ENCODE peak calls at places on chromosomes 5 and 9, in eight cellular contexts. D, E, H, P, V, Z, I and L are unnamed samples.

GRCh38 chr5:32092938-32093812 is 80.9 kb downstream of the GOLPH3 start:
- DNase-seq in Z (peak; percentile 86), D (peak; percentile 61), V (no peak), I (peak; percentile 96), H (peak; percentile 62), P (peak; percentile 64), E (peak; percentile 81), L (peak; percentile 31)

GRCh38 chr9:136022731-136023400 is 61.7 kb upstream of the UBAC1 start:
- DNase-seq in P (no peak), V (no peak), D (no peak), Z (no peak), I (no peak), H (peak; percentile 8), E (no peak), L (no peak)

GRCh38 chr9:30310711-30311110 is 2073.7 kb upstream of the ACO1 start:
- DNase-seq in P (no peak), E (no peak), Z (no peak), I (no peak), V (no peak), D (no peak), H (no peak), L (no peak)

GRCh38 chr5:134659922-134660321 is 11.3 kb downstream of the SEC24A start:
- DNase-seq in P (no peak), H (no peak), Z (no peak), E (no peak), I (no peak), D (no peak), V (no peak), L (no peak)

GRCh38 chr9:117825609-117826347 is 121.6 kb downstream of the TLR4 start:
- DNase-seq in H (no peak), E (no peak), V (no peak), P (no peak), I (no peak), Z (no peak), D (no peak), L (no peak)

GRCh38 chr5:5318426-5319205 is 103.9 kb upstream of the ICE1 start:
- DNase-seq in D (no peak), E (no peak), I (no peak), V (no peak), P (no peak), H (no peak), Z (no peak), L (peak; percentile 94)

GRCh38 chr9:134475051-134475790 is 149.0 kb downstream of the RXRA start:
- DNase-seq in P (no peak), H (no peak), Z (peak; percentile 93), D (no peak), V (peak; percentile 61), E (peak; percentile 85), I (no peak), L (no peak)

GRCh38 chr5:16931334-16932110 is 4.6 kb downstream of the MYO10 start:
- DNase-seq in V (peak; percentile 70), P (no peak), E (no peak), D (no peak), H (peak; percentile 50), Z (no peak), I (no peak), L (no peak)

GRCh38 chr9:125235805-125236534 is 5.2 kb downstream of the HSPA5 start:
- DNase-seq in D (no peak), E (no peak), H (no peak), I (no peak), V (no peak), Z (peak; percentile 12), P (no peak), L (no peak)

GRCh38 chr9:124254261-124254682 is 3.5 kb upstream of the NEK6 start:
- DNase-seq in P (no peak), Z (no peak), E (no peak), D (no peak), V (peak; percentile 5), H (no peak), I (no peak), L (no peak)

GRCh38 chr5:57710126-57710525 is 227.5 kb upstream of the ACTBL2 start:
- DNase-seq in V (no peak), I (no peak), Z (no peak), D (no peak), H (no peak), P (no peak), E (no peak), L (no peak)
- H3K4me3 ChIP-seq in V (no peak overlapping the region), I (no peak overlapping the region), Z (no peak overlapping the region), D (no peak overlapping the region), H (no peak overlapping the region), P (no peak overlapping the region), E (no peak overlapping the region), L (no peak overlapping the region)

GRCh38 chr5:173283318-173284288 is 44.6 kb downstream of the STC2 start:
- DNase-seq in D (no peak), I (peak; percentile 93), H (peak; percentile 79), Z (peak; percentile 88), P (no peak), E (peak; percentile 81), V (peak; percentile 70), L (peak; percentile 25)
- H3K4me3 ChIP-seq in D (peak overlapping the region; percentile 21), I (peak overlapping the region; percentile 47), H (no peak overlapping the region), Z (peak overlapping the region; percentile 66), P (no peak overlapping the region), E (peak overlapping the region; percentile 58), V (no peak overlapping the region), L (no peak overlapping the region)

GRCh38 chr5:51385214-51385613 is 2.0 kb downstream of the ISL1 start:
- DNase-seq in D (no peak), Z (no peak), P (no peak), H (no peak), V (no peak), E (no peak), I (no peak), L (no peak)
- H3K4me3 ChIP-seq in D (peak overlapping the region; percentile 57), Z (no peak overlapping the region), P (no peak overlapping the region), H (no peak overlapping the region), V (no peak overlapping the region), E (no peak overlapping the region), I (peak overlapping the region; percentile 66), L (no peak overlapping the region)

DNA sequence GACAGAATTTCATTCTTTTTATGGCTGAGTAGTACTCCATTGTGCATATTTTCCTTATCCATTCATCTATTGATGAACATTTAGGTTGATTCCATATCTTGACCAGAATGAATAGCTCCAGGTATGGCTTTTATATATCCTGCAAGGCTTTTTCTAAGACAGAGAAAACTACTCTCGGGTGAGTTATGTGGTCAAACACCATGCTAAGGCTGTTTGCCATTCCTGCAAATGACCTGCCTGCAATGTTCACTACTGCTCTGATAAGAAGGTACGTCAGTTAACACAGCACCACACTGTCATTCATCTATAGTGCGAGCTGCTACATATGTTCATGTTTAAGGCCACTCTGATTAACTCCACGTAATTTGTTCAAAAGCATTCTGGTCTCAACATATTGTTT is 256.8 kb upstream of the RGMB start:
- DNase-seq in Z (no peak), V (no peak), E (no peak), I (no peak), D (no peak), P (no peak), H (no peak), L (no peak)
- H3K4me3 ChIP-seq in Z (no peak overlapping the region), V (no peak overlapping the region), E (no peak overlapping the region), I (no peak overlapping the region), D (no peak overlapping the region), P (no peak overlapping the region), H (no peak overlapping the region), L (no peak overlapping the region)

DNA sequence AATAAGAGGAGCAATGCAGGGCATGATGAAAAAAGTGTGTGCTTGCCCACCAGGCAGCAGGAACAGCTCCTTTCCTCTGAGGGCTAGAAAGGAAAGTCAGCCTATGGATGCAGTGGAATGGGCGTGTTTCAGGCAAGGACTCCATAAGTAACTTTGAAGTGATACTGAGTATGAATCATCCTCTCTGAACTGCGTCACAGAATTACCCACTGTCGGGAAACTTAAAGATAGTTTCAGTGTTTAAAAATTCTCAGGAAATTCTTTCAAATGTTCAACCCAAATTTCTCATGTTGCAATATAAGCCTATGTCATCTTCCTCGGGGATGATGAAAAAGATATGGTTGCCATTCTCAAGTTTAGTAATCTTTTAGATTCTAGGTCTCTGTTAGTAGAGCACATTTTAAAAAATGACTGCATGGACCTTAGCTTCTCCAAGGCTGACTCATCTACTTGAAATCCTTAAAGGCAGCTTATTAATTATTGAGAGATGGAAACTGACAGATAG is 27.7 kb downstream of the PTCD2 start:
- DNase-seq in H (no peak), E (peak; percentile 94), I (no peak), D (no peak), Z (peak; percentile 96), P (no peak), V (no peak), L (no peak)
- H3K4me3 ChIP-seq in H (no peak overlapping the region), E (peak overlapping the region; percentile 31), I (no peak overlapping the region), D (no peak overlapping the region), Z (peak overlapping the region; percentile 35), P (no peak overlapping the region), V (no peak overlapping the region), L (no peak overlapping the region)

GRCh38 chr5:139446956-139447779 is 7.8 kb upstream of the DNAJC18 start:
- DNase-seq in Z (peak; percentile 84), E (no peak), H (no peak), D (no peak), V (no peak), I (no peak), P (no peak), L (no peak)

GRCh38 chr5:139439013-139439903 is at the start of gene DNAJC18:
- DNase-seq in Z (peak; percentile 95), I (peak; percentile 97), E (peak; percentile 97), H (peak; percentile 89), V (peak; percentile 94), P (peak; percentile 77), D (peak; percentile 46), L (no peak)

GRCh38 chr5:139438707-139439012 is 665 bp downstream of the DNAJC18 start:
- DNase-seq in I (no peak), Z (no peak), V (no peak), D (no peak), H (no peak), E (no peak), P (no peak), L (no peak)

GRCh38 chr5:139445325-139446170 is 6.2 kb upstream of the DNAJC18 start:
- DNase-seq in V (no peak), E (peak; percentile 70), P (no peak), Z (peak; percentile 80), I (no peak), D (no peak), H (no peak), L (peak; percentile 79)

GRCh38 chr5:139443766-139444473 is 4.6 kb upstream of the DNAJC18 start:
- DNase-seq in D (no peak), E (peak; percentile 47), Z (peak; percentile 86), V (no peak), I (no peak), P (no peak), H (no peak), L (peak; percentile 71)
- H3K4me3 ChIP-seq in D (no peak overlapping the region), E (no peak overlapping the region), Z (no peak overlapping the region), V (no peak overlapping the region), I (no peak overlapping the region), P (no peak overlapping the region), H (no peak overlapping the region), L (no peak overlapping the region)

DNA sequence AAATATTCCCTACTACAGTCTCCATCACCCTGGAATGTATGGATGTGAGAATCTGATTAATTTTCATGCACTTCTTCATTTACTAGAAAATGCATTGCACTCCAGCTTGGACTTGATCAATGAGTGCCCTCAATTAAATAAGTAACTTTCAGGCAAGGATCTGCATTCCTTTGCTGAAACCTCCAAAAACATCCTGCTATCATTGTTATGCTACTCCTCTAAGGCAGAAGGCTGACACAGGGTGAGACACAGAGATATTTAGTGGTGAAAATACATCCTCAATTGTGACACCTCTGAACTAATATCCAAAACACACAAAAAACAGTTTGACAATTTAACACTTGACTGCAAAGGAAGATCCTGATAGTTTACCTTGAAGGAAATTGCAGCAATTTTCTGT is 57.9 kb upstream of the CDH12 start:
- DNase-seq in I (peak; percentile 52), P (no peak), D (no peak), Z (no peak), V (no peak), E (no peak), H (no peak), L (no peak)
- H3K4me3 ChIP-seq in I (no peak overlapping the region), P (no peak overlapping the region), D (no peak overlapping the region), Z (no peak overlapping the region), V (no peak overlapping the region), E (no peak overlapping the region), H (no peak overlapping the region), L (no peak overlapping the region)

GRCh38 chr5:158951461-158951860 is 148.3 kb downstream of the EBF1 start:
- DNase-seq in V (no peak), D (no peak), P (no peak), I (no peak), H (no peak), E (no peak), Z (no peak), L (no peak)
- H3K4me3 ChIP-seq in V (no peak overlapping the region), D (no peak overlapping the region), P (no peak overlapping the region), I (peak overlapping the region; percentile 37), H (no peak overlapping the region), E (no peak overlapping the region), Z (no peak overlapping the region), L (no peak overlapping the region)